ENCODE peak calls at places on chromosomes 6 and 20, in nine cellular contexts. One of them, this sample, is unnamed.
A peak's percentile ranks its signal among the peaks of the same experiment; 100 is the strongest.

GRCh38 chr6:11317885-11318771 is 85.7 kb upstream of the NEDD9 start:
- DNase-seq in HCEC 1CT: peak; percentile 99
- DNase-seq in activated CD8-positive, alpha-beta memory T cell treated with anti-CD3 and anti-CD28 coated beads, Interleukin-2, amount 50 U/mL, for 48 hours: no peak
- DNase-seq in AG09319: peak; percentile 78
- DNase-seq in T follicular helper cell: peak; percentile 59
- DNase-seq in cardiac fibroblast: peak; percentile 94
- DNase-seq in hippocampal formation: no peak
- DNase-seq in HEK293T: no peak
- DNase-seq in NCI-H2171 treated with DMSO at 0.1 percent for 48 hours: no peak
- DNase-seq in this sample: peak; percentile 85

GRCh38 chr20:35207950-35208611 is 18.4 kb upstream of the MMP24 start:
- DNase-seq in hippocampal formation: peak; percentile 52
- DNase-seq in activated CD8-positive, alpha-beta memory T cell treated with anti-CD3 and anti-CD28 coated beads, Interleukin-2, amount 50 U/mL, for 48 hours: peak; percentile 83
- DNase-seq in HCEC 1CT: peak; percentile 73
- DNase-seq in AG09319: peak; percentile 61
- DNase-seq in cardiac fibroblast: peak; percentile 87
- DNase-seq in NCI-H2171 treated with DMSO at 0.1 percent for 48 hours: peak; percentile 79
- DNase-seq in T follicular helper cell: peak; percentile 66
- DNase-seq in HEK293T: peak; percentile 73
- DNase-seq in this sample: peak; percentile 89

GRCh38 chr20:40961686-40962640 is 66.7 kb upstream of the TOP1 start:
- DNase-seq in HEK293T: no peak
- DNase-seq in activated CD8-positive, alpha-beta memory T cell treated with anti-CD3 and anti-CD28 coated beads, Interleukin-2, amount 50 U/mL, for 48 hours: peak; percentile 51
- DNase-seq in AG09319: no peak
- DNase-seq in cardiac fibroblast: peak; percentile 19
- DNase-seq in T follicular helper cell: no peak
- DNase-seq in hippocampal formation: no peak
- DNase-seq in NCI-H2171 treated with DMSO at 0.1 percent for 48 hours: no peak
- DNase-seq in HCEC 1CT: no peak
- DNase-seq in this sample: peak; percentile 46

GRCh38 chr6:162262466-162263196 is 464.9 kb downstream of the PRKN start:
- DNase-seq in HEK293T: peak; percentile 9
- DNase-seq in hippocampal formation: no peak
- DNase-seq in HCEC 1CT: no peak
- DNase-seq in activated CD8-positive, alpha-beta memory T cell treated with anti-CD3 and anti-CD28 coated beads, Interleukin-2, amount 50 U/mL, for 48 hours: no peak
- DNase-seq in AG09319: no peak
- DNase-seq in T follicular helper cell: no peak
- DNase-seq in cardiac fibroblast: no peak
- DNase-seq in NCI-H2171 treated with DMSO at 0.1 percent for 48 hours: no peak
- DNase-seq in this sample: no peak

GRCh38 chr6:86782328-86782727 is 155.0 kb upstream of the HTR1E start:
- DNase-seq in HEK293T: no peak
- DNase-seq in HCEC 1CT: no peak
- DNase-seq in cardiac fibroblast: no peak
- DNase-seq in activated CD8-positive, alpha-beta memory T cell treated with anti-CD3 and anti-CD28 coated beads, Interleukin-2, amount 50 U/mL, for 48 hours: no peak
- DNase-seq in hippocampal formation: no peak
- DNase-seq in NCI-H2171 treated with DMSO at 0.1 percent for 48 hours: no peak
- DNase-seq in T follicular helper cell: no peak
- DNase-seq in AG09319: no peak
- DNase-seq in this sample: no peak

GRCh38 chr6:22409487-22409886 is 112.7 kb upstream of the PRL start:
- DNase-seq in HEK293T: no peak
- DNase-seq in cardiac fibroblast: no peak
- DNase-seq in NCI-H2171 treated with DMSO at 0.1 percent for 48 hours: no peak
- DNase-seq in T follicular helper cell: no peak
- DNase-seq in activated CD8-positive, alpha-beta memory T cell treated with anti-CD3 and anti-CD28 coated beads, Interleukin-2, amount 50 U/mL, for 48 hours: no peak
- DNase-seq in HCEC 1CT: no peak
- DNase-seq in AG09319: no peak
- DNase-seq in hippocampal formation: no peak
- DNase-seq in this sample: no peak

GRCh38 chr6:4776493-4776966 is 326 bp downstream of the CDYL start:
- DNase-seq in NCI-H2171 treated with DMSO at 0.1 percent for 48 hours: peak; percentile 28
- DNase-seq in HEK293T: peak; percentile 69
- DNase-seq in activated CD8-positive, alpha-beta memory T cell treated with anti-CD3 and anti-CD28 coated beads, Interleukin-2, amount 50 U/mL, for 48 hours: no peak
- DNase-seq in HCEC 1CT: no peak
- DNase-seq in T follicular helper cell: peak; percentile 6
- DNase-seq in AG09319: no peak
- DNase-seq in hippocampal formation: no peak
- DNase-seq in cardiac fibroblast: no peak
- DNase-seq in this sample: peak; percentile 75

GRCh38 chr20:20457392-20458126 is 89.7 kb downstream of the INSM1 start:
- DNase-seq in hippocampal formation: no peak
- DNase-seq in NCI-H2171 treated with DMSO at 0.1 percent for 48 hours: no peak
- DNase-seq in activated CD8-positive, alpha-beta memory T cell treated with anti-CD3 and anti-CD28 coated beads, Interleukin-2, amount 50 U/mL, for 48 hours: no peak
- DNase-seq in T follicular helper cell: no peak
- DNase-seq in HEK293T: no peak
- DNase-seq in cardiac fibroblast: peak; percentile 14
- DNase-seq in AG09319: no peak
- DNase-seq in HCEC 1CT: peak; percentile 71
- DNase-seq in this sample: no peak

GRCh38 chr20:13554076-13554475 is 84.7 kb downstream of the TASP1 start:
- DNase-seq in AG09319: no peak
- DNase-seq in activated CD8-positive, alpha-beta memory T cell treated with anti-CD3 and anti-CD28 coated beads, Interleukin-2, amount 50 U/mL, for 48 hours: no peak
- DNase-seq in NCI-H2171 treated with DMSO at 0.1 percent for 48 hours: no peak
- DNase-seq in T follicular helper cell: no peak
- DNase-seq in hippocampal formation: no peak
- DNase-seq in cardiac fibroblast: peak; percentile 27
- DNase-seq in HCEC 1CT: no peak
- DNase-seq in HEK293T: no peak
- DNase-seq in this sample: no peak

GRCh38 chr20:46111028-46111835 is 6.9 kb upstream of the CD40 start:
- DNase-seq in AG09319: no peak
- DNase-seq in NCI-H2171 treated with DMSO at 0.1 percent for 48 hours: no peak
- DNase-seq in T follicular helper cell: no peak
- DNase-seq in HCEC 1CT: no peak
- DNase-seq in activated CD8-positive, alpha-beta memory T cell treated with anti-CD3 and anti-CD28 coated beads, Interleukin-2, amount 50 U/mL, for 48 hours: no peak
- DNase-seq in HEK293T: no peak
- DNase-seq in cardiac fibroblast: no peak
- DNase-seq in hippocampal formation: peak; percentile 29
- DNase-seq in this sample: peak; percentile 74

GRCh38 chr20:47785900-47786762 is 850 bp upstream of the SULF2 start:
- DNase-seq in activated CD8-positive, alpha-beta memory T cell treated with anti-CD3 and anti-CD28 coated beads, Interleukin-2, amount 50 U/mL, for 48 hours: peak; percentile 55
- DNase-seq in hippocampal formation: peak; percentile 65
- DNase-seq in NCI-H2171 treated with DMSO at 0.1 percent for 48 hours: peak; percentile 86
- DNase-seq in cardiac fibroblast: peak; percentile 90
- DNase-seq in HCEC 1CT: peak; percentile 46
- DNase-seq in T follicular helper cell: no peak
- DNase-seq in AG09319: peak; percentile 59
- DNase-seq in HEK293T: peak; percentile 64
- DNase-seq in this sample: peak; percentile 87

GRCh38 chr6:33156561-33156960 is 35.7 kb downstream of the COL11A2 start:
- DNase-seq in HCEC 1CT: no peak
- DNase-seq in AG09319: no peak
- DNase-seq in T follicular helper cell: no peak
- DNase-seq in hippocampal formation: no peak
- DNase-seq in HEK293T: no peak
- DNase-seq in NCI-H2171 treated with DMSO at 0.1 percent for 48 hours: no peak
- DNase-seq in activated CD8-positive, alpha-beta memory T cell treated with anti-CD3 and anti-CD28 coated beads, Interleukin-2, amount 50 U/mL, for 48 hours: no peak
- DNase-seq in cardiac fibroblast: no peak
- DNase-seq in this sample: no peak

GRCh38 chr6:155487362-155488130 is 31.9 kb upstream of the NOX3 start:
- DNase-seq in HEK293T: no peak
- DNase-seq in HCEC 1CT: no peak
- DNase-seq in NCI-H2171 treated with DMSO at 0.1 percent for 48 hours: no peak
- DNase-seq in cardiac fibroblast: no peak
- DNase-seq in activated CD8-positive, alpha-beta memory T cell treated with anti-CD3 and anti-CD28 coated beads, Interleukin-2, amount 50 U/mL, for 48 hours: no peak
- DNase-seq in T follicular helper cell: no peak
- DNase-seq in AG09319: no peak
- DNase-seq in hippocampal formation: no peak
- DNase-seq in this sample: no peak

GRCh38 chr6:92545861-92546260 is 873.5 kb downstream of the EPHA7 start:
- DNase-seq in HEK293T: no peak
- DNase-seq in AG09319: no peak
- DNase-seq in T follicular helper cell: no peak
- DNase-seq in HCEC 1CT: no peak
- DNase-seq in hippocampal formation: no peak
- DNase-seq in cardiac fibroblast: no peak
- DNase-seq in NCI-H2171 treated with DMSO at 0.1 percent for 48 hours: no peak
- DNase-seq in activated CD8-positive, alpha-beta memory T cell treated with anti-CD3 and anti-CD28 coated beads, Interleukin-2, amount 50 U/mL, for 48 hours: no peak
- DNase-seq in this sample: no peak

This sample was measured in sigmoid colon.